ENCODE peak calls at places on chromosomes 3 and 15, in nine cellular contexts. Z, Q, M, G, X, E, D, C and W are unnamed samples.

GRCh38 chr3:188370081-188370830 is 216.3 kb downstream of the LPP start:
- ATAC-seq in E (no peak), X (peak; percentile 37), M (no peak), G (no peak), D (no peak), Q (no peak), C (peak; percentile 35), Z (peak; percentile 80), W (no peak)

GRCh38 chr3:191314109-191314728 is 15.0 kb upstream of the CCDC50 start:
- ATAC-seq in C (peak; percentile 85), Q (no peak), Z (no peak), X (no peak), D (no peak), E (no peak), G (no peak), M (no peak), W (no peak)

GRCh38 chr3:122100591-122101491 is 45.7 kb downstream of the CD86 start:
- ATAC-seq in M (no peak), E (no peak), C (no peak), Z (peak; percentile 46), Q (no peak), D (no peak), G (peak; percentile 25), X (no peak), W (no peak)

GRCh38 chr15:68341851-68342336 is 64.3 kb downstream of the FEM1B start:
- ATAC-seq in D (peak; percentile 17), X (peak; percentile 54), Q (peak; percentile 32), Z (no peak), E (no peak), M (no peak), G (no peak), C (no peak), W (no peak)

GRCh38 chr3:189766416-189766815 is 135.2 kb downstream of the TP63 start:
- ATAC-seq in M (no peak), G (no peak), X (no peak), Z (no peak), E (no peak), Q (peak; percentile 74), C (no peak), D (no peak), W (no peak)

GRCh38 chr3:184954251-184954650 is 142.3 kb downstream of the VPS8 start:
- ATAC-seq in E (peak; percentile 86), Q (no peak), X (no peak), D (peak; percentile 87), Z (no peak), C (no peak), G (no peak), M (no peak), W (no peak)

GRCh38 chr3:11498646-11499045 is 145.1 kb downstream of the VGLL4 start:
- ATAC-seq in E (peak; percentile 55), G (no peak), D (peak; percentile 60), Z (peak; percentile 79), M (peak; percentile 70), C (peak; percentile 99), Q (peak; percentile 81), X (peak; percentile 37), W (peak; percentile 62)

GRCh38 chr3:65979152-65979551 is 59.6 kb downstream of the MAGI1 start:
- ATAC-seq in M (no peak), E (no peak), C (no peak), G (no peak), D (peak; percentile 78), Z (no peak), X (no peak), Q (peak; percentile 43), W (no peak)

GRCh38 chr3:101036213-101036618 is 43.0 kb upstream of the ABI3BP start:
- ATAC-seq in C (peak; percentile 38), E (no peak), D (peak; percentile 68), G (no peak), X (peak; percentile 53), Q (peak; percentile 96), M (no peak), Z (peak; percentile 88), W (peak; percentile 90)

GRCh38 chr15:31193291-31193690 is 91.8 kb upstream of the TRPM1 start:
- ATAC-seq in C (no peak), E (no peak), D (no peak), X (no peak), G (no peak), M (no peak), Z (no peak), Q (no peak), W (no peak)

GRCh38 chr3:181859518-181859917 is 147.8 kb downstream of the SOX2 start:
- ATAC-seq in Z (no peak), M (no peak), G (no peak), E (no peak), D (no peak), X (no peak), Q (no peak), C (no peak), W (no peak)

GRCh38 chr3:101850327-101851048 is 1.2 kb downstream of the NFKBIZ start:
- ATAC-seq in Q (no peak), X (no peak), G (peak; percentile 10), C (no peak), D (no peak), E (no peak), Z (no peak), M (no peak), W (no peak)

GRCh38 chr15:74400313-74400850 is 32.9 kb upstream of the CYP11A1 start:
- ATAC-seq in D (no peak), X (no peak), E (no peak), G (no peak), Q (no peak), M (no peak), C (no peak), Z (no peak), W (no peak)
- H3K4me3 ChIP-seq in D (no peak overlapping the region), X (no peak overlapping the region), E (no peak overlapping the region), G (no peak overlapping the region), Q (no peak overlapping the region), M (no peak overlapping the region), C (no peak overlapping the region), Z (peak overlapping the region; percentile 49), W (no peak overlapping the region)

GRCh38 chr3:195240939-195241338 is 30.0 kb downstream of the XXYLT1 start:
- ATAC-seq in C (no peak), E (no peak), Q (peak; percentile 44), G (no peak), D (no peak), Z (no peak), X (no peak), M (no peak), W (no peak)
- H3K27ac ChIP-seq in C (no peak overlapping the region), E (no peak overlapping the region), Q (no peak overlapping the region), G (no peak overlapping the region), D (no peak overlapping the region), Z (no peak overlapping the region), X (peak overlapping the region; percentile 23), M (no peak overlapping the region), W (peak overlapping the region; percentile 81)

GRCh38 chr15:57216288-57216687 is 160.0 kb upstream of the CGNL1 start:
- ATAC-seq in D (peak; percentile 63), Q (peak; percentile 59), G (no peak), X (peak; percentile 73), M (peak; percentile 56), Z (no peak), E (no peak), C (no peak), W (peak; percentile 51)

GRCh38 chr15:57220220-57220619 is 156.1 kb upstream of the CGNL1 start:
- ATAC-seq in E (no peak), Q (peak; percentile 17), Z (no peak), C (no peak), D (no peak), X (no peak), M (no peak), G (no peak), W (no peak)

GRCh38 chr15:57215371-57215770 is 160.9 kb upstream of the CGNL1 start:
- ATAC-seq in X (no peak), G (no peak), Q (no peak), D (no peak), C (no peak), Z (no peak), E (no peak), M (no peak), W (no peak)

GRCh38 chr15:57218826-57219576 is 157.3 kb upstream of the CGNL1 start:
- ATAC-seq in Z (no peak), X (peak; percentile 28), E (no peak), G (no peak), M (peak; percentile 74), D (no peak), C (no peak), Q (peak; percentile 33), W (no peak)

DNA sequence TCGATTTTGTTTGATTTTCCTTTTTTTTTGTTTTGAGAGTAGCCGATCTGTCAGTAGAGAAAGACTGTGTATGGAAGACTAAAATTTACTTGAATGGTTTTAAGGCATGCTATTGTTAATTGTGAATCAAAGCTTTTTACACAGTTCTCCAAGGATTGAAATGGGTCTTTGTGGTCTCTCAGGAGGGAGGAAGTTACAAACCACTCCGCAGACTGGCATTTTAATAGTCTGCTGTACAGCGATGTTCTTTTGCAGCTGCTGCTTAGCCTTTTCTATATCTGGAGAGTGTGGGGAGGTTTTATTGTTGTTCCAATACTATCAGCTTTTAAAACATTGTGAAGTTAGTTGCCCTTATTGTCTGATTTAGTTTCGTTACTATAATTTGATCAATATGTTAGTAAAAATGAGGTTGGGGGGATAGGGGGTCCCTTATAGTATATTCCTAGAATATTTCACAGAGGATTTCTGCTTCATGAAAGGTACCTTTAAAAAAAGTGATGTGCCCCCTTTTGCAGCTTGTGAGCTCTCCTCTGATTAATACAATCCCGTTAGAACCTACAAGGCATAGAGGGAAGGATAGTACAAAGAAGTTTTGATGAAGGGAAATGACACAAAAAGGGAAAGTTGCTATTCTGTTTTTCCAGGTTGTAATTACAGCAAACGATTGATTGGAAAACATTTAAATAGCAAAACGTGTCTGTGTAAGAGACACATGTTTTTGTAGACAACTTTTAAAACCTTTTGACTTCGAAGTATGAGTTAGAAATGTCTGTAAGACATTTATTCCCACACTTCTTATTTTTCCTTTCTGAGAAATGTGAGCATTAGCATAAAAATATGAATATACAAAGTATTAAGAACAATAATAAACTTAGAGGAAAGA is 158.3 kb upstream of the CGNL1 start:
- ATAC-seq in C (no peak), D (no peak), X (peak; percentile 40), G (no peak), E (no peak), M (no peak), Z (no peak), Q (no peak), W (no peak)
- H3K4me1 ChIP-seq in C (peaks cover 20% of the 10 kb centered on the region), D (peaks cover 1% of the 10 kb centered on the region), X (peaks cover 32% of the 10 kb centered on the region), G (no peaks in the 10 kb centered on the region), E (peaks cover 24% of the 10 kb centered on the region), M (peaks cover 12% of the 10 kb centered on the region), Z (peaks cover 8% of the 10 kb centered on the region), Q (no peaks in the 10 kb centered on the region), W (peaks cover 74% of the 10 kb centered on the region)

GRCh38 chr3:143648708-143649107 is 199.6 kb downstream of the SLC9A9 start:
- ATAC-seq in M (peak; percentile 87), X (no peak), Q (no peak), G (no peak), C (peak; percentile 24), Z (peak; percentile 71), E (no peak), D (no peak), W (no peak)

GRCh38 chr3:143640774-143641173 is 207.5 kb downstream of the SLC9A9 start:
- ATAC-seq in D (no peak), X (no peak), E (no peak), M (no peak), G (no peak), Q (no peak), Z (no peak), C (no peak), W (no peak)

GRCh38 chr3:143643905-143644304 is 204.4 kb downstream of the SLC9A9 start:
- ATAC-seq in G (no peak), Z (no peak), C (no peak), D (no peak), Q (peak; percentile 18), X (no peak), M (no peak), E (no peak), W (no peak)

GRCh38 chr3:143648218-143648617 is 200.1 kb downstream of the SLC9A9 start:
- ATAC-seq in G (no peak), D (no peak), E (no peak), C (no peak), Q (no peak), Z (peak; percentile 27), M (peak; percentile 70), X (no peak), W (no peak)

GRCh38 chr3:143644370-143645089 is 203.7 kb downstream of the SLC9A9 start:
- ATAC-seq in M (peak; percentile 76), Q (peak; percentile 100), D (peak; percentile 48), E (peak; percentile 75), Z (peak; percentile 84), C (peak; percentile 76), G (no peak), X (peak; percentile 81), W (no peak)
- H3K4me3 ChIP-seq in M (no peak overlapping the region), Q (no peak overlapping the region), D (no peak overlapping the region), E (no peak overlapping the region), Z (no peak overlapping the region), C (no peak overlapping the region), G (no peak overlapping the region), X (no peak overlapping the region), W (no peak overlapping the region)